ENCODE peak calls at places on chromosome 1, in four cellular contexts. B, I, G and M are unnamed samples.

GRCh38 chr1:4778056-4778455 is 123.6 kb downstream of the AJAP1 start:
- DNase-seq in B (no peak), I (no peak), G (peak), M (no peak)

GRCh38 chr1:177566495-177566894 is 395.7 kb downstream of the BRINP2 start:
- DNase-seq in B (no peak), I (no peak), G (no peak), M (no peak)

GRCh38 chr1:198088360-198089071 is 68.3 kb upstream of the NEK7 start:
- DNase-seq in B (peak), I (no peak), G (no peak), M (peak)

GRCh38 chr1:220386494-220387195 is 114.4 kb upstream of the RAB3GAP2 start:
- DNase-seq in B (no peak), I (no peak), G (no peak), M (no peak)

GRCh38 chr1:162319510-162320160 is 57.0 kb downstream of the SPATA46 start:
- DNase-seq in B (peak), I (no peak), G (no peak), M (no peak)

GRCh38 chr1:105343317-105343716 is 1593.6 kb downstream of the AMY1C start:
- DNase-seq in B (no peak), I (no peak), G (no peak), M (no peak)

GRCh38 chr1:177754607-177755006 is 215.3 kb downstream of the SEC16B start:
- DNase-seq in B (no peak), I (no peak), G (no peak), M (no peak)

GRCh38 chr1:183233113-183233512 is 47.0 kb downstream of the LAMC2 start:
- DNase-seq in B (no peak), I (no peak), G (no peak), M (no peak)

GRCh38 chr1:192382758-192383157 is 66.0 kb downstream of the RGS21 start:
- DNase-seq in B (no peak), I (no peak), G (no peak), M (no peak)

GRCh38 chr1:89833183-89834077 is 12.6 kb downstream of the LRRC8D start:
- DNase-seq in B (no peak), I (no peak), G (no peak), M (no peak)

GRCh38 chr1:214551436-214552173 is at the start of gene PTPN14:
- DNase-seq in B (peak), I (no peak), G (peak), M (peak)

GRCh38 chr1:118158918-118159317 is 26.1 kb downstream of the SPAG17 start:
- DNase-seq in B (peak), I (peak), G (no peak), M (no peak)